ENCODE peak calls at places on chromosomes 6 and 20, in eight cellular contexts. V is WERI-Rb-1, L is HCT116, Z is endothelial cell of umbilical vein, P is DND-41, H is uterus, D is NB4, X is left ventricle myocardium inferior. O is an unnamed sample.

GRCh38 chr20:57596998-57597939 is 23.0 kb downstream of the ZBP1 start:
- DNase-seq in V (peak), L (peak), Z (peak), P (peak), H (peak), D (peak), X (peak), O (peak)

GRCh38 chr6:126618639-126619331 is 278.9 kb downstream of the CENPW start:
- DNase-seq in V (no peak), L (no peak), Z (no peak), P (no peak), H (no peak), D (no peak), X (no peak), O (no peak)

GRCh38 chr6:111871725-111872520 is 1.3 kb downstream of the FYN start:
- DNase-seq in V (peak), L (no peak), Z (peak), P (peak), H (peak), D (no peak), X (peak), O (no peak)

GRCh38 chr6:109644131-109644530 is 46.9 kb downstream of the AK9 start:
- DNase-seq in V (no peak), L (no peak), Z (no peak), P (no peak), H (no peak), D (no peak), X (no peak), O (no peak)

GRCh38 chr20:21185849-21186248 is 60.0 kb downstream of the KIZ start:
- DNase-seq in V (no peak), L (no peak), Z (no peak), P (no peak), H (no peak), D (no peak), X (no peak), O (no peak)

GRCh38 chr20:35264755-35265154 is 13.2 kb downstream of the MMP24OS start:
- DNase-seq in V (peak), L (no peak), Z (peak), P (no peak), H (no peak), D (peak), X (no peak), O (no peak)

GRCh38 chr6:148140772-148141557 is 201.7 kb upstream of the SASH1 start:
- DNase-seq in V (no peak), L (no peak), Z (peak), P (no peak), H (no peak), D (no peak), X (no peak), O (no peak)

GRCh38 chr6:43263314-43264178 is 20.3 kb downstream of the TTBK1 start:
- DNase-seq in V (peak), L (peak), Z (peak), P (peak), H (peak), D (peak), X (peak), O (peak)

GRCh38 chr20:58650181-58650775 is 805 bp upstream of the STX16 start:
- DNase-seq in V (peak), L (no peak), Z (no peak), P (peak), H (peak), D (no peak), X (peak), O (no peak)

GRCh38 chr6:62119401-62119800 is 166.6 kb downstream of the KHDRBS2 start:
- DNase-seq in V (no peak), L (no peak), Z (no peak), P (no peak), H (no peak), D (no peak), X (no peak), O (no peak)

GRCh38 chr6:4904461-4904860 is 99.4 kb downstream of the RPP40 start:
- DNase-seq in V (no peak), L (no peak), Z (no peak), P (no peak), H (peak), D (no peak), X (no peak), O (no peak)

GRCh38 chr20:11891081-11891826 is 26.4 kb upstream of the BTBD3 start:
- DNase-seq in V (peak), L (no peak), Z (peak), P (peak), H (peak), D (peak), X (peak), O (peak)

GRCh38 chr20:36802326-36803223 is 29.0 kb upstream of the DSN1 start:
- DNase-seq in V (no peak), L (no peak), Z (no peak), P (no peak), H (no peak), D (peak), X (no peak), O (no peak)

GRCh38 chr6:35757461-35758123 is 18.8 kb upstream of the CLPSL2 start:
- DNase-seq in V (peak), L (peak), Z (peak), P (no peak), H (no peak), D (peak), X (no peak), O (no peak)

GRCh38 chr6:43977404-43978111 is 149.7 kb downstream of the MRPL14 start:
- DNase-seq in V (peak), L (no peak), Z (no peak), P (no peak), H (no peak), D (peak), X (no peak), O (peak)

GRCh38 chr20:45459606-45460005 is 9.9 kb upstream of the WFDC2 start:
- DNase-seq in V (no peak), L (no peak), Z (no peak), P (no peak), H (no peak), D (no peak), X (no peak), O (no peak)

GRCh38 chr6:71473908-71474307 is 185.3 kb downstream of the OGFRL1 start:
- DNase-seq in V (no peak), L (no peak), Z (peak), P (no peak), H (peak), D (no peak), X (peak), O (no peak)

GRCh38 chr6:118659513-118660217 is 8.3 kb upstream of the CEP85L start:
- DNase-seq in V (peak), L (no peak), Z (no peak), P (no peak), H (no peak), D (no peak), X (no peak), O (peak)

GRCh38 chr20:53216856-53217576 is 244.9 kb downstream of the TSHZ2 start:
- DNase-seq in V (peak), L (peak), Z (peak), P (peak), H (peak), D (peak), X (peak), O (peak)

GRCh38 chr6:3965071-3965718 is 113.7 kb downstream of the FAM217A start:
- DNase-seq in V (no peak), L (no peak), Z (peak), P (no peak), H (no peak), D (peak), X (no peak), O (no peak)

GRCh38 chr20:11108102-11108842 is 434.5 kb upstream of the JAG1 start:
- DNase-seq in V (peak), L (no peak), Z (peak), P (no peak), H (no peak), D (no peak), X (peak), O (no peak)

GRCh38 chr6:99589907-99590493 is 16.6 kb upstream of the PRDM13 start:
- DNase-seq in V (no peak), L (no peak), Z (no peak), P (no peak), H (no peak), D (no peak), X (no peak), O (no peak)

GRCh38 chr6:99590728-99591672 is 15.6 kb upstream of the PRDM13 start:
- DNase-seq in V (peak), L (no peak), Z (no peak), P (no peak), H (no peak), D (peak), X (no peak), O (no peak)

GRCh38 chr6:99589290-99589672 is 17.4 kb upstream of the PRDM13 start:
- DNase-seq in V (no peak), L (no peak), Z (no peak), P (no peak), H (no peak), D (no peak), X (no peak), O (no peak)

GRCh38 chr6:99587792-99588191 is 18.8 kb upstream of the PRDM13 start:
- DNase-seq in V (no peak), L (no peak), Z (no peak), P (no peak), H (no peak), D (no peak), X (no peak), O (no peak)

DNA sequence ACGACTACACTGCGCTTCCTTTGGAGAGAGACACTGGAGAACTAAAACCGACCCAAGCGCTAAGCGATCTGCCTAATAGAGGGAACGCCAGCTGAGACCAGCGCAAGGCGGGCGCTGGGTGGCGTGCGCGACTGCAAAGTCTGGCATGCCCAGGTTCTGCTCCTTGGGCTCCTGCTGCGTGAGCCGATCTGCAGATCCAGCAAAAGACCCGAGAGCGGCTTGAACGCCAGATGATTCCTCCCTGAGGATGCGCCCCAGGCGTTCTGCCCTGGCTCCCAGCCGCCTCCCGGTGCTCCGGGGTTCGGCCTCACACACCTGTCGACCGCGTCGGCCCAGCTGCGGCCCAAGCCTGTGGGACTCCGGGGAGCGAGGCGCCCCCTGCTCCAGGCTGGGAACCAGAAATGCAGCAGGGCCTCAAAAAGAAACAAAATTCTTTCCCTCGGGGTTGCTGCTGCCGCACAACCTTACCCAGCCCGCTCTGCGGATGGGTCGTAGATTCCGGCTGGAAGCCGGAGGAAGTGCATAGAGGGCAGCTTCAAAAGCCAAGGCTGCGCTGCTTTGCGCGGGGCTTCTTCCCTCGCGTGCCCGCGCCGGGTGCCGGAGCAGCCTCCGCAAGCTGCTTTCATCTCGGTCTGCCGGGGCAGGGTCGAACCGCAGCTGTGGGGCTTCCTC is 17.9 kb upstream of the PRDM13 start:
- DNase-seq in V (peak), L (no peak), Z (peak), P (peak), H (peak), D (peak), X (peak), O (peak)
- TF ChIP-seq CTCF in V (peak), L (no peak), Z (peak), P (peak), H (peak), D (peak), X (peak), O (no peak)

GRCh38 chr20:17676942-17677341 is 5.1 kb downstream of the RRBP1 start:
- DNase-seq in V (no peak), L (no peak), Z (no peak), P (no peak), H (no peak), D (no peak), X (no peak), O (no peak)
- H3K4me3 ChIP-seq in V (no peak), L (no peak), Z (no peak), P (no peak), H (no peak), D (no peak), X (no peak), O (no peak)

GRCh38 chr20:41693136-41693979 is 75.2 kb upstream of the CHD6 start:
- DNase-seq in V (peak), L (peak), Z (peak), P (peak), H (peak), D (peak), X (peak), O (peak)
- TF ChIP-seq CTCF in V (peak), L (peak), Z (peak), P (peak), H (peak), D (peak), X (peak), O (peak)

DNA sequence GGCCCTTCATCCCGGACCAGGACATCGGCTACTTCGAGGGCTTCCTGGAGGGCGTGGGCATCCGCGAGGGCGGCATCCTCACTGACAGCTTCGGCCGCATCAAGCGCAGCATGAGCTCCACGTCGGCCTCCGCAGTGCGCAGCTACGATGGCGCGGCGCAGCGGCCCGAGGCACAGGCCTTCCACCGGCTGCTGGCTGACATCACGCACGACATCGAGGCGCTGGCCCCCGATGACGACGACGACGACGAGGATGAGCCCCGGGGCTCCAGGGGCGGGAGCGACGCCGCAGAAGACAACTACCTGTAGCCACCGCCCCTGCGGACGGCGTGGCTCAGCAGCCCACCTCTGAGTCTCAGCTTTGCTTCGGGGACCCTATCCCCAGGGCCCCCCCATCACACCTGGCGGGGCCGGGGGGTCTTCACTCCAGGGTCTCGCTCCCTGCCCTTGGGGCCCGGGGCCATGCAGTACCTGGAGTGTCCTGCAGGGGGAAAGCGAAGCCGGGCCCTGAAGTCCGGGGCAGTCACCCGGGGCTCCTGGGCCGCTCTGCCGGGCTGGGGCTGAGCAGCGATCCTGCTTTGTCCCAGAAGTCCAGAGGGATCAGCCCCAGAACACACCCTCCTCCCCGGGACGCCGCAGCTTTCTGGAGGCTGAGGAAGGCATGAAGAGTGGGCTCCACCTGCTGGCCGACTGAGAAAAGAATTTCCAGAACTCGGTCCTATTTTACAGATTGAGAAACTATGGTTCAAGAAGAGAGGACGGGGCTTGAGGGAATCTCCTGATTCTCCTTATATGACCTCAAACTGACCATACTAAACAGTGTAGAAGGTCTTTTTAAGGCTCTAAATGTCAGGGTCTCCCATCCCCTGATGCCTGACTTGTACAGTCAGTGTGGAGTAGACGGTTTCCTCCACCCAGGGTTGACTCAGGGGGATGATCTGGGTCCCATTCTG is 20.8 kb upstream of the HCK start:
- DNase-seq in V (peak), L (peak), Z (peak), P (peak), H (peak), D (peak), X (peak), O (peak)
- H3K4me3 ChIP-seq in V (no peak), L (no peak), Z (no peak), P (no peak), H (no peak), D (no peak), X (peak), O (peak)

GRCh38 chr6:138289739-138290138 is 71.4 kb upstream of the PBOV1 start:
- DNase-seq in V (peak), L (no peak), Z (no peak), P (no peak), H (no peak), D (peak), X (no peak), O (peak)
- TF ChIP-seq CTCF in V (peak), L (peak), Z (no peak), P (peak), H (no peak), D (peak), X (peak), O (no peak)

DNA sequence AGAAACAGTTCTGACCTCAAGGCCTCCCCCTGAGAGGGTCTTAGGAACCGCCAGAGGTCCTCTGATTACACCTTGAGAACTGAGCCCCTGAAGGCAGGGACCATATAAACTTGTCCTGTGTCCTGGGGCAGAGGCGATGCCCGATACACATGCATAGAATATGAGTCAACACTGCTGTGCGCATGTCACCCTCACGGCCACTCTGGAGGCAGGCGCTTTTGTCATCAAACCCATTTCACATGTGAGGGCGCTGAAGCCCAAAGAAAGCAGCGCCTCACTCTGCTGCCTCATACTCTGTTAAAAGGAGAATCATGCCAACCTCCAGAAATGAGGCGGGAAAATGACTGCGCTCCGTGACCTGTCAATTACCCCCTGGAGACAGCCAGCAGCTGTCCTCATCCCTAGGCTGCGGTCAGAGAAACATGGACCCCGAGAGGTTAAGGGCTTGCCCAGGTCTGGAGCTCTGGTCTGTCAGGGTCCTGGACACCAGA is 158.3 kb downstream of the GRM4 start:
- DNase-seq in V (peak), L (peak), Z (no peak), P (no peak), H (no peak), D (no peak), X (no peak), O (peak)
- H3K4me3 ChIP-seq in V (no peak), L (peak), Z (no peak), P (no peak), H (no peak), D (no peak), X (no peak), O (no peak)

GRCh38 chr6:166418691-166419143 is 36.0 kb upstream of the MPC1 start:
- DNase-seq in V (no peak), L (no peak), Z (no peak), P (no peak), H (no peak), D (no peak), X (no peak), O (no peak)

GRCh38 chr6:166419717-166420116 is 37.0 kb upstream of the MPC1 start:
- DNase-seq in V (no peak), L (no peak), Z (no peak), P (no peak), H (no peak), D (no peak), X (no peak), O (no peak)

GRCh38 chr6:166419268-166419667 is 36.5 kb upstream of the MPC1 start:
- DNase-seq in V (no peak), L (no peak), Z (no peak), P (peak), H (no peak), D (peak), X (no peak), O (no peak)

GRCh38 chr6:166422201-166422940 is 39.6 kb upstream of the MPC1 start:
- DNase-seq in V (no peak), L (no peak), Z (no peak), P (no peak), H (no peak), D (no peak), X (no peak), O (no peak)

GRCh38 chr6:166420351-166420750 is 37.6 kb upstream of the MPC1 start:
- DNase-seq in V (no peak), L (no peak), Z (peak), P (no peak), H (no peak), D (peak), X (no peak), O (no peak)
- TF ChIP-seq CTCF in V (peak), L (peak), Z (peak), P (peak), H (no peak), D (peak), X (peak), O (no peak)

O was measured in stomach.